ENCODE peak calls at places on chromosome 12, in eight cellular contexts. One of them, this sample, is unnamed.
A peak's percentile ranks its signal among the peaks of the same experiment; 100 is the strongest.

GRCh38 chr12:56836800-56837663 is 73.9 kb downstream of the HSD17B6 start:
- DNase-seq in body of pancreas: peak; percentile 5
- DNase-seq in ovary: no peak
- DNase-seq in heart left ventricle: no peak
- DNase-seq in right lobe of liver: no peak
- DNase-seq in transverse colon: no peak
- DNase-seq in tibial nerve: no peak
- DNase-seq in testis: no peak
- DNase-seq in this sample: peak; percentile 6

GRCh38 chr12:58764100-58764953 is 156.0 kb downstream of the LRIG3 start:
- DNase-seq in heart left ventricle: no peak
- DNase-seq in body of pancreas: no peak
- DNase-seq in testis: no peak
- DNase-seq in right lobe of liver: no peak
- DNase-seq in transverse colon: no peak
- DNase-seq in ovary: no peak
- DNase-seq in tibial nerve: no peak
- DNase-seq in this sample: no peak

GRCh38 chr12:115103884-115104883 is 420.2 kb upstream of the TBX3 start:
- DNase-seq in right lobe of liver: no peak
- DNase-seq in ovary: no peak
- DNase-seq in body of pancreas: no peak
- DNase-seq in transverse colon: no peak
- DNase-seq in heart left ventricle: peak; percentile 49
- DNase-seq in tibial nerve: no peak
- DNase-seq in testis: peak; percentile 25
- DNase-seq in this sample: no peak

GRCh38 chr12:56102683-56103065 is 1.7 kb upstream of the PA2G4 start:
- DNase-seq in heart left ventricle: no peak
- DNase-seq in transverse colon: no peak
- DNase-seq in right lobe of liver: no peak
- DNase-seq in testis: no peak
- DNase-seq in tibial nerve: no peak
- DNase-seq in body of pancreas: no peak
- DNase-seq in ovary: no peak
- DNase-seq in this sample: no peak

GRCh38 chr12:71846322-71846940 is 6.9 kb downstream of the TBC1D15 start:
- DNase-seq in tibial nerve: no peak
- DNase-seq in right lobe of liver: no peak
- DNase-seq in heart left ventricle: no peak
- DNase-seq in testis: no peak
- DNase-seq in body of pancreas: no peak
- DNase-seq in transverse colon: no peak
- DNase-seq in ovary: no peak
- DNase-seq in this sample: peak; percentile 32

GRCh38 chr12:54159140-54159539 is 29.6 kb downstream of the SMUG1 start:
- DNase-seq in transverse colon: no peak
- DNase-seq in body of pancreas: peak; percentile 30
- DNase-seq in right lobe of liver: no peak
- DNase-seq in testis: peak; percentile 32
- DNase-seq in heart left ventricle: no peak
- DNase-seq in ovary: no peak
- DNase-seq in tibial nerve: no peak
- DNase-seq in this sample: peak; percentile 12

GRCh38 chr12:123747309-123747708 is 14.8 kb upstream of the DNAH10 start:
- DNase-seq in testis: no peak
- DNase-seq in tibial nerve: no peak
- DNase-seq in transverse colon: no peak
- DNase-seq in right lobe of liver: no peak
- DNase-seq in body of pancreas: no peak
- DNase-seq in heart left ventricle: no peak
- DNase-seq in ovary: no peak
- DNase-seq in this sample: no peak

GRCh38 chr12:93784339-93785086 is 107.3 kb downstream of the CRADD start:
- DNase-seq in body of pancreas: peak; percentile 50
- DNase-seq in testis: peak; percentile 70
- DNase-seq in right lobe of liver: no peak
- DNase-seq in transverse colon: peak; percentile 48
- DNase-seq in tibial nerve: peak; percentile 81
- DNase-seq in ovary: no peak
- DNase-seq in heart left ventricle: peak; percentile 36
- DNase-seq in this sample: peak; percentile 56

GRCh38 chr12:1797991-1798733 is 22.2 kb upstream of the LRTM2 start:
- DNase-seq in body of pancreas: no peak
- DNase-seq in right lobe of liver: peak; percentile 47
- DNase-seq in tibial nerve: no peak
- DNase-seq in transverse colon: no peak
- DNase-seq in testis: peak; percentile 12
- DNase-seq in heart left ventricle: no peak
- DNase-seq in ovary: no peak
- DNase-seq in this sample: no peak

GRCh38 chr12:124720687-124721500 is 142.8 kb downstream of the SCARB1 start:
- DNase-seq in ovary: no peak
- DNase-seq in body of pancreas: peak; percentile 44
- DNase-seq in tibial nerve: no peak
- DNase-seq in testis: peak; percentile 28
- DNase-seq in transverse colon: peak; percentile 39
- DNase-seq in right lobe of liver: peak; percentile 77
- DNase-seq in heart left ventricle: peak; percentile 57
- DNase-seq in this sample: no peak

GRCh38 chr12:14618990-14619389 is 51.3 kb upstream of the PLBD1 start:
- DNase-seq in right lobe of liver: no peak
- DNase-seq in transverse colon: no peak
- DNase-seq in tibial nerve: peak; percentile 38
- DNase-seq in ovary: no peak
- DNase-seq in heart left ventricle: peak; percentile 11
- DNase-seq in testis: peak; percentile 41
- DNase-seq in body of pancreas: no peak
- DNase-seq in this sample: peak; percentile 4

DNA sequence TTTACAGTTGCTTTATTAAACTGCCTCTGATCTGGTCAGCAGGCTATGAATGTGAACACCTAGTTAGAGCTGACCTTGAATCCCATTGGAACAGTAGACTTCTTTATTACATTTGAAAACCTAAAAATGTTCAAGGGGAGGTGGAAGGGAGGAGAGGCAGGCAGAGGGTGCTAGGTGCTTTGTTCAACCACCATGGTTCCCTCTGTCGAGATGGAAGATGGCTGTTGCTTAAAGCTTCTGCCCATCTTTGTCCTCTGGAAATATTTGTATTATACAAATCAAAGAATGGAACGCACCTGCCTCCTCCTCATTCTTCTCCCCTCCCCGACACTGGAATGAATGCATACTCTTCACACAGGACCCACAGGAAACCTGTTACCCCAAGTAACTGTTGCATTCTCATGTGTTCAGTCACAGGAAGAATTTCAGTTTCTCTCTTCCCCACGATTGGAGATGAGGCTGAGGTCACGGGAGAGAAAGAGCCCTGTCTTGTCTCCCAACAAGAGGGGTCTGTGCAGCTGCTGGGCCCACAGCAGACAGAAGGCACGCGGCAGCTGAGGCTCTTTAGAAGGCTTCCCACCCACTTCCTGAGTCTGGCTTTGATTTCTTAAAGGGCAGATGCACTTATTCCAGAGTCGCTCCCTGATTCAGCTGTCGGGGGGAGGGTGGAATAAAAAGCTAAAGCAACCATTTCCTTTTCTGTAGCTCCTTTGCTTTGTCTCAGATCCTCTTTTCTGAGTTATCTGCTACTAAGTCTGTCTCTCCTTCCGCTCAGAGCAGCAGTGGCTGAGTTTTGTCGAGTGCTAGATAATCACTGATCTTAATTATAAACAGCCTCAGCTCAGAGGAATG is 217.9 kb upstream of the BTG1 start:
- DNase-seq in ovary: peak; percentile 30
- DNase-seq in tibial nerve: peak; percentile 35
- DNase-seq in transverse colon: peak; percentile 50
- DNase-seq in right lobe of liver: no peak
- DNase-seq in heart left ventricle: peak; percentile 62
- DNase-seq in body of pancreas: peak; percentile 15
- DNase-seq in testis: peak; percentile 56
- DNase-seq in this sample: no peak
- TF ChIP-seq POLR2A in ovary: no peak
- TF ChIP-seq POLR2A in tibial nerve: no peak
- TF ChIP-seq POLR2A in transverse colon: no peak
- TF ChIP-seq POLR2A in right lobe of liver: no peak
- TF ChIP-seq POLR2A in heart left ventricle: no peak
- TF ChIP-seq POLR2A in body of pancreas: no peak
- TF ChIP-seq POLR2A in testis: no peak
- TF ChIP-seq POLR2A in this sample: no peak

DNA sequence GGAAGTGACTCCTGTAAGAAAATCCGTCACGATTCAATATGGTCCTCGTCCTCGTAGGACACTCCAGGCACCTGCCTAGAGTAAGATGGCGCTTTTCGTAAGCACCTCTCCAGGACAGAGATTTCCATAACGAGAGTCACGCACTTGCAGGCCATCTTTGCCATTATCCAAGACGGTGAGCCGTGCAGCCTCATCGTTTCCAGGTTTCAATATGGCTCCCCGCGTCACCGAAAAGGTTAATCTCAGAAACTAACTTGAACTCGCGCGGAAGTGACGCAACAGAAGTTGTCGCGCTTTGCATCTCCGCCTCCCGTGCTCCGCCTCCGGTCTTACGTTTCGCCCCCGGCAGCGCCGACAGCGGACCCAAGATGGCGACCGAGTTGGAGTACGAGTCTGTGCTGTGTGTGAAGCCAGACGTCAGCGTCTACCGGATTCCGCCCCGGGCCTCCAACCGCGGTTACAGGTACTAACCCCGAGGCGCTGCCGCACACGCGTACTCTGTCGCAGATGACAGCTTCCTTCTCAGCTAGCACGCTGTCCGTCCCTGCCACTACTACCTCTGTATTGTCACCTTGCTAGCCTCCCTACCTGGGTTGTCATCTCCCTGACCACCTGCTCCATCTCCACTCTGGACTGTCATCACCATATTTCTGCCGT is at the start of gene NECAP1:
- DNase-seq in heart left ventricle: peak; percentile 96
- DNase-seq in transverse colon: peak; percentile 97
- DNase-seq in right lobe of liver: peak; percentile 97
- DNase-seq in testis: peak; percentile 98
- DNase-seq in tibial nerve: peak; percentile 94
- DNase-seq in ovary: peak; percentile 94
- DNase-seq in body of pancreas: peak; percentile 97
- DNase-seq in this sample: peak; percentile 98
- TF ChIP-seq POLR2A in heart left ventricle: no peak
- TF ChIP-seq POLR2A in transverse colon: peak; percentile 86
- TF ChIP-seq POLR2A in right lobe of liver: peak; percentile 81
- TF ChIP-seq POLR2A in testis: no peak
- TF ChIP-seq POLR2A in tibial nerve: peak; percentile 73
- TF ChIP-seq POLR2A in ovary: peak; percentile 87
- TF ChIP-seq POLR2A in body of pancreas: peak; percentile 95
- TF ChIP-seq POLR2A in this sample: peak; percentile 98

GRCh38 chr12:47819544-47819901 is 180 bp downstream of the HDAC7 start:
- DNase-seq in body of pancreas: no peak
- DNase-seq in right lobe of liver: no peak
- DNase-seq in testis: no peak
- DNase-seq in heart left ventricle: no peak
- DNase-seq in ovary: no peak
- DNase-seq in tibial nerve: no peak
- DNase-seq in transverse colon: no peak
- DNase-seq in this sample: no peak
- TF ChIP-seq POLR2A in body of pancreas: no peak
- TF ChIP-seq POLR2A in right lobe of liver: no peak
- TF ChIP-seq POLR2A in testis: no peak
- TF ChIP-seq POLR2A in heart left ventricle: no peak
- TF ChIP-seq POLR2A in ovary: no peak
- TF ChIP-seq POLR2A in tibial nerve: no peak
- TF ChIP-seq POLR2A in transverse colon: no peak
- TF ChIP-seq POLR2A in this sample: no peak

GRCh38 chr12:104213952-104214351 is 1.6 kb upstream of the TXNRD1 start:
- DNase-seq in heart left ventricle: no peak
- DNase-seq in testis: no peak
- DNase-seq in transverse colon: no peak
- DNase-seq in tibial nerve: peak; percentile 30
- DNase-seq in right lobe of liver: no peak
- DNase-seq in ovary: no peak
- DNase-seq in body of pancreas: no peak
- DNase-seq in this sample: no peak

GRCh38 chr12:104216461-104217058 is 981 bp downstream of the TXNRD1 start:
- DNase-seq in right lobe of liver: no peak
- DNase-seq in tibial nerve: no peak
- DNase-seq in testis: no peak
- DNase-seq in heart left ventricle: no peak
- DNase-seq in transverse colon: no peak
- DNase-seq in body of pancreas: no peak
- DNase-seq in ovary: no peak
- DNase-seq in this sample: no peak

GRCh38 chr12:104218935-104219334 is 3.4 kb downstream of the TXNRD1 start:
- DNase-seq in tibial nerve: no peak
- DNase-seq in ovary: no peak
- DNase-seq in testis: no peak
- DNase-seq in heart left ventricle: no peak
- DNase-seq in right lobe of liver: no peak
- DNase-seq in transverse colon: no peak
- DNase-seq in body of pancreas: no peak
- DNase-seq in this sample: peak; percentile 48

GRCh38 chr12:104212516-104212915 is 3.1 kb upstream of the TXNRD1 start:
- DNase-seq in body of pancreas: no peak
- DNase-seq in right lobe of liver: no peak
- DNase-seq in transverse colon: no peak
- DNase-seq in heart left ventricle: no peak
- DNase-seq in ovary: no peak
- DNase-seq in tibial nerve: no peak
- DNase-seq in testis: no peak
- DNase-seq in this sample: no peak

DNA sequence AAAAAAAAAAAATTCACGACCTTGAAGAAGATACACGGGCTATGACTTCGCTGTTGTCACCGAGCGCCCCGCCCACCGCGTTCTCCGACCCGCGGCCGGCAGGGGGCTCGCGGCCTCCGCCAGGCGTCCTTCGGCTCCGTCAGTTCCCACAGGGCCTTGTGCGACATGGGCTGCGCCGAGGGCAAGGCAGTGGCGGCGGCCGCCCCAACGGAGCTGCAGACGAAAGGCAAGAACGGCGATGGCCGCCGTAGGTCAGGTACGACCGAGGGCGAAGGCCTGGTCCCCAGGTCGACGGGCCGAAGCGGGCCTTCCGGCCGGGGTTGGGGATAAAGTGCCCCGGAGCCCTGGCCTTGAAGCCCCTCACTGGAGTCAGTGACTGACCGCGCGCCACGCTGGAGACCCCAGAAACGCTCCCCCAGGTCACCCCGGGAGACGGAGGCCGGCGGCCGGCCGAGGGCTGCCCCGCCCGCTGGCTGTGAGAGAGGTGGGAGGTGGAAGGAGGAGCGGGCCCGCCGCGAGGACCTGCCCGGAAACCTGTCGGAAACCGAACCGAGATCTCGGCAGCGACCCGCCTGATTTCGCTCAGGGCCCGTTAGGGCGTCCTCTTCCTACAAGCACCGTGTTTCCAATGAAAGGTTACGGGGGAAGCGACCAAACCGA is at the start of gene TXNRD1:
- DNase-seq in ovary: peak; percentile 84
- DNase-seq in testis: peak; percentile 91
- DNase-seq in tibial nerve: peak; percentile 64
- DNase-seq in body of pancreas: peak; percentile 81
- DNase-seq in transverse colon: peak; percentile 86
- DNase-seq in right lobe of liver: peak; percentile 82
- DNase-seq in heart left ventricle: peak; percentile 86
- DNase-seq in this sample: peak; percentile 92
- TF ChIP-seq POLR2A in ovary: peak; percentile 68
- TF ChIP-seq POLR2A in testis: no peak
- TF ChIP-seq POLR2A in tibial nerve: no peak
- TF ChIP-seq POLR2A in body of pancreas: peak; percentile 61
- TF ChIP-seq POLR2A in transverse colon: no peak
- TF ChIP-seq POLR2A in right lobe of liver: no peak
- TF ChIP-seq POLR2A in heart left ventricle: no peak
- TF ChIP-seq POLR2A in this sample: no peak